ENCODE peak calls at places on chromosomes 6 and 20, in ten cellular contexts. One of them, this sample, is unnamed.

GRCh38 chr20:57653546-57653900 is 33.3 kb upstream of the ZBP1 start:
- DNase-seq in left lung: peak; percentile 20
- DNase-seq in upper lobe of right lung: peak; percentile 54
- DNase-seq in gastrocnemius medialis: no peak
- DNase-seq in endodermal cell: no peak
- DNase-seq in fibroblast of lung: no peak
- DNase-seq in HCT116: no peak
- DNase-seq in foreskin keratinocyte: no peak
- DNase-seq in mammary epithelial cell: no peak
- DNase-seq in lower lobe of right lung: peak; percentile 37
- DNase-seq in this sample: peak; percentile 81

GRCh38 chr6:143549630-143550268 is 38.2 kb upstream of the FUCA2 start:
- DNase-seq in HCT116: no peak
- DNase-seq in gastrocnemius medialis: no peak
- DNase-seq in left lung: no peak
- DNase-seq in fibroblast of lung: no peak
- DNase-seq in endodermal cell: no peak
- DNase-seq in lower lobe of right lung: no peak
- DNase-seq in mammary epithelial cell: peak; percentile 93
- DNase-seq in foreskin keratinocyte: peak; percentile 92
- DNase-seq in upper lobe of right lung: no peak
- DNase-seq in this sample: no peak

GRCh38 chr6:136990754-136991153 is 54.0 kb downstream of the IL20RA start:
- DNase-seq in upper lobe of right lung: no peak
- DNase-seq in mammary epithelial cell: no peak
- DNase-seq in left lung: no peak
- DNase-seq in HCT116: no peak
- DNase-seq in lower lobe of right lung: no peak
- DNase-seq in gastrocnemius medialis: no peak
- DNase-seq in fibroblast of lung: no peak
- DNase-seq in endodermal cell: no peak
- DNase-seq in foreskin keratinocyte: peak; percentile 32
- DNase-seq in this sample: no peak

GRCh38 chr20:50513169-50514034 is 3.2 kb downstream of the PTPN1 start:
- DNase-seq in upper lobe of right lung: no peak
- DNase-seq in lower lobe of right lung: no peak
- DNase-seq in foreskin keratinocyte: no peak
- DNase-seq in fibroblast of lung: peak; percentile 85
- DNase-seq in mammary epithelial cell: peak; percentile 64
- DNase-seq in left lung: no peak
- DNase-seq in HCT116: no peak
- DNase-seq in endodermal cell: no peak
- DNase-seq in gastrocnemius medialis: no peak
- DNase-seq in this sample: no peak

GRCh38 chr6:78810698-78811097 is 56.7 kb upstream of the IRAK1BP1 start:
- DNase-seq in mammary epithelial cell: peak; percentile 100
- DNase-seq in HCT116: no peak
- DNase-seq in gastrocnemius medialis: no peak
- DNase-seq in lower lobe of right lung: no peak
- DNase-seq in foreskin keratinocyte: peak; percentile 99
- DNase-seq in upper lobe of right lung: no peak
- DNase-seq in endodermal cell: no peak
- DNase-seq in fibroblast of lung: peak; percentile 40
- DNase-seq in left lung: no peak
- DNase-seq in this sample: peak; percentile 90

GRCh38 chr6:106882601-106883518 is 91.7 kb downstream of the CD24 start:
- DNase-seq in gastrocnemius medialis: no peak
- DNase-seq in foreskin keratinocyte: no peak
- DNase-seq in lower lobe of right lung: no peak
- DNase-seq in HCT116: no peak
- DNase-seq in mammary epithelial cell: peak; percentile 40
- DNase-seq in endodermal cell: no peak
- DNase-seq in fibroblast of lung: no peak
- DNase-seq in left lung: no peak
- DNase-seq in upper lobe of right lung: no peak
- DNase-seq in this sample: no peak

GRCh38 chr6:127069659-127070279 is 48.7 kb upstream of the RSPO3 start:
- DNase-seq in endodermal cell: no peak
- DNase-seq in mammary epithelial cell: peak; percentile 11
- DNase-seq in HCT116: peak; percentile 36
- DNase-seq in left lung: no peak
- DNase-seq in lower lobe of right lung: no peak
- DNase-seq in gastrocnemius medialis: no peak
- DNase-seq in upper lobe of right lung: no peak
- DNase-seq in fibroblast of lung: peak; percentile 40
- DNase-seq in foreskin keratinocyte: no peak
- DNase-seq in this sample: no peak

GRCh38 chr6:147869223-147869600 is 360.7 kb downstream of the SAMD5 start:
- DNase-seq in HCT116: no peak
- DNase-seq in lower lobe of right lung: no peak
- DNase-seq in left lung: no peak
- DNase-seq in fibroblast of lung: no peak
- DNase-seq in foreskin keratinocyte: no peak
- DNase-seq in upper lobe of right lung: no peak
- DNase-seq in gastrocnemius medialis: no peak
- DNase-seq in endodermal cell: no peak
- DNase-seq in mammary epithelial cell: no peak
- DNase-seq in this sample: no peak

DNA sequence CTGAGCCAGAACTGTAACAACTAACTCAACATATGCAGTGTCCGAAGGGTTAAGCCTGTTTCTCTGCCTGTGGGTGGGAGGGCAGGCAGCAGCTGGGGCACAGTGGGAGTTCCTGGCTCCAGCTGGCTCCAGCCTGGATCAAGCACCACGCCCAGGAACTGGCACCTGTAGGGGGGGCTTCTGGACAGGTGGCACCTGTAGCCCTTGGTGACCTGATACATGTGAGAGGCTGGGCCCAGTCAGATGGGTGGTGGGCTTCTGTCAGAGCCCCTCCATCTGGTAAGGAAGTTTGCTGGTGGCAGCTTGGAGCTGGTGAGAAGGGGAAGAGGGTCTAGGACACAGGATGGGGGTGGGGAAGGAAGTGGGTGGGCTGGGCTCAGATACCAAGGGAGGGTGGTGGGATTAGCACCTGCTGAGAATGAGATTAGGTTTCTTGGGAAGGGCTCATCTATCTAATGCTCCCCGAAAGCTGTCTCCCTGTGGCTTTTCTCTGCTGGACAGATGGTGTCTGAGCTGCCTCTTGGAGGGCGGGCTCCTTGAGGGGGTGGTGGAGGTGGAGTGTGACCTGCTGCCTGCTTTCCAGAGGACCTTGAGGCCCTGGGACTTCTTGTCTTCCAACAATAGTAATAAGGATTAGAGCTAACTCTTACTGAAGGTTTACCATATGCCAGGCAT is 28.5 kb downstream of the BCL2L1 start:
- DNase-seq in fibroblast of lung: no peak
- DNase-seq in HCT116: no peak
- DNase-seq in mammary epithelial cell: no peak
- DNase-seq in upper lobe of right lung: no peak
- DNase-seq in gastrocnemius medialis: no peak
- DNase-seq in lower lobe of right lung: no peak
- DNase-seq in foreskin keratinocyte: no peak
- DNase-seq in endodermal cell: peak; percentile 76
- DNase-seq in left lung: no peak
- DNase-seq in this sample: no peak
- H3K4me1 ChIP-seq in fibroblast of lung: peaks cover 20% of the 10 kb centered on the region
- H3K4me1 ChIP-seq in HCT116: peaks cover 96% of the 10 kb centered on the region
- H3K4me1 ChIP-seq in mammary epithelial cell: peaks cover 53% of the 10 kb centered on the region
- H3K4me1 ChIP-seq in upper lobe of right lung: peaks cover 58% of the 10 kb centered on the region
- H3K4me1 ChIP-seq in gastrocnemius medialis: peaks cover 64% of the 10 kb centered on the region
- H3K4me1 ChIP-seq in lower lobe of right lung: peaks cover 84% of the 10 kb centered on the region
- H3K4me1 ChIP-seq in foreskin keratinocyte: peaks cover 23% of the 10 kb centered on the region
- H3K4me1 ChIP-seq in endodermal cell: peaks cover 7% of the 10 kb centered on the region
- H3K4me1 ChIP-seq in left lung: peaks cover 36% of the 10 kb centered on the region
- H3K4me1 ChIP-seq in this sample: peaks cover 72% of the 10 kb centered on the region

GRCh38 chr20:33731693-33732165 is at the start of gene ZNF341:
- DNase-seq in HCT116: peak; percentile 39
- DNase-seq in mammary epithelial cell: peak; percentile 72
- DNase-seq in foreskin keratinocyte: no peak
- DNase-seq in endodermal cell: peak; percentile 96
- DNase-seq in left lung: peak; percentile 91
- DNase-seq in fibroblast of lung: peak; percentile 73
- DNase-seq in upper lobe of right lung: peak; percentile 96
- DNase-seq in gastrocnemius medialis: peak; percentile 83
- DNase-seq in lower lobe of right lung: peak; percentile 95
- DNase-seq in this sample: peak; percentile 95

GRCh38 chr20:33730946-33731692 is 677 bp upstream of the ZNF341 start:
- DNase-seq in endodermal cell: no peak
- DNase-seq in foreskin keratinocyte: no peak
- DNase-seq in HCT116: no peak
- DNase-seq in lower lobe of right lung: no peak
- DNase-seq in fibroblast of lung: no peak
- DNase-seq in upper lobe of right lung: no peak
- DNase-seq in gastrocnemius medialis: no peak
- DNase-seq in mammary epithelial cell: no peak
- DNase-seq in left lung: no peak
- DNase-seq in this sample: no peak

GRCh38 chr20:33736962-33737361 is 5.2 kb downstream of the ZNF341 start:
- DNase-seq in left lung: no peak
- DNase-seq in foreskin keratinocyte: no peak
- DNase-seq in gastrocnemius medialis: no peak
- DNase-seq in fibroblast of lung: no peak
- DNase-seq in upper lobe of right lung: no peak
- DNase-seq in endodermal cell: no peak
- DNase-seq in mammary epithelial cell: no peak
- DNase-seq in lower lobe of right lung: no peak
- DNase-seq in HCT116: no peak
- DNase-seq in this sample: no peak

GRCh38 chr20:33732166-33732970 is 572 bp downstream of the ZNF341 start:
- DNase-seq in gastrocnemius medialis: peak; percentile 91
- DNase-seq in foreskin keratinocyte: no peak
- DNase-seq in fibroblast of lung: peak; percentile 75
- DNase-seq in left lung: peak; percentile 91
- DNase-seq in lower lobe of right lung: peak; percentile 93
- DNase-seq in endodermal cell: peak; percentile 94
- DNase-seq in HCT116: peak; percentile 57
- DNase-seq in upper lobe of right lung: peak; percentile 96
- DNase-seq in mammary epithelial cell: peak; percentile 64
- DNase-seq in this sample: peak; percentile 94

DNA sequence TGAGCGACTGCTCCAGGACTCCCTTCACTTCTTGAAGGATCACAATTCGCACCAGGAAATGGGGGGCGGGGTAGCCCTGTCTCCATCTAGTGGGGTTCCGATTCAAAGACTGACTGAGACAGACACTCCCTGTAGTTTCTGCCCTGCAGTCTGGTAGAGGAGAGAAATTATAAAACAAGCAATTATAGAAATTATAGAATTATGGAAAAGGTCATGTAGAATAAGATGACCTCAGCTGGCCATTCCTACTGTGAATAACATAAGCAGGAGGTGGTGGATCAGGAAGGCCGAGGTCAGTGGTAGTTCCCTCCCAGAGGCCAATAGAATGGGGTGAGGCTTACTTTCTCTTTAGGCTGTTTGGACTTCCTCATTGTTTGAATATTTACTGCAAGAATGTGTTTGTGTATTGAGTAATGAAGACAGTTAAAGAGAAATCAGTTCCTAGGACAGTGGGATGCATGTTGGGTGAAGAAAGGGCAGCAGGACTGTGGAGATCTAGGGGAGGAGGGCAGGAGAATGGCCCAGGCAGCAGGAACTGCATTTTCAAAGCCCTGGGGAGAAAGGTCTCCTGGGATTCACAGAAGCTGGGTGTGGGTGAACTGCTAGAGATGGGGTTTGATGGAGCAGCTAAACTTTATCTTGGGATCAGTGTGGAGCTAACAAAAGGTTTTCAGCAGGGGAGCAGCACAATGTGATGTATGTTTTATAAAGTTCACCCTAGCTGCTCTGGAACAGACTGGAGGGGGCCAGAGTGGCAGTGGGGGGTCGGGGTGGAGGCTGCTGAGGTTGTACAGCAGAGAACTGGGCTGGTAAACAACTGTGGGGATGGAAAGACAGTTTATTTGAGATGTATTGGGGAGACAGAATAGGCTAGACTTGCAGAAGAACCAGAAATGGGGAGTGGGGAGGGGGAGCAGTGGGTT is 2.1 kb downstream of the ZNF341 start:
- DNase-seq in mammary epithelial cell: peak; percentile 31
- DNase-seq in endodermal cell: peak; percentile 66
- DNase-seq in foreskin keratinocyte: no peak
- DNase-seq in lower lobe of right lung: no peak
- DNase-seq in HCT116: no peak
- DNase-seq in gastrocnemius medialis: no peak
- DNase-seq in upper lobe of right lung: no peak
- DNase-seq in fibroblast of lung: peak; percentile 58
- DNase-seq in left lung: peak; percentile 64
- DNase-seq in this sample: no peak
- TF ChIP-seq CTCF in mammary epithelial cell: no peak
- TF ChIP-seq CTCF in endodermal cell: no peak
- TF ChIP-seq CTCF in foreskin keratinocyte: no peak
- TF ChIP-seq CTCF in lower lobe of right lung: no peak
- TF ChIP-seq CTCF in HCT116: no peak
- TF ChIP-seq CTCF in gastrocnemius medialis: no peak
- TF ChIP-seq CTCF in upper lobe of right lung: peak; percentile 6
- TF ChIP-seq CTCF in fibroblast of lung: no peak
- TF ChIP-seq CTCF in left lung: no peak
- TF ChIP-seq CTCF in this sample: no peak

DNA sequence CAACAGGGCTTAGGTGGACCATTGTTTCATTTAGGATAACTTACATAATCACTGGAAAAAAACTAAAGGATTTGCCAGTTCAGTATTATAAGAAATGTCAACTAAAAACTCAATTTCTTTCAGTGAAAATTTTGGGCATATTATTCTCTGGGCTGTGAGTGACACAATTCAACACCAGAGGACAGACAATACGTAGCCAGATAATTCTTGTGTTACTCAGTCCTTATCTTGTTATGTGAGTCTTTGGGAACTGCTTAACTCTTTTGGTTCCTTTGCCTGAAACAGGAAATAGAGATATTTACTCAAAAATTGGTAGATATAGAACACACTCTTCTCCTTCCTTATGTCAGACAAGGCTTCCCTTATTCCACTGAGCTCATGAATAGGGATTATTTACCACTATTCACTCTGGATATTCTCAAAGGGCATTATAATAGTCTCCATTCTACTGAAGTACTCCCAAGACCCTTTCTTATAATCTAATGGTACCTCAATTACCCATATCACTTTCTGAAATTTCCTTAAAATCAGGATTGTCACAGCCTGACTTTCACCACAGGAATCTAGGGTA is 4.9 kb upstream of the BEND6 start:
- DNase-seq in left lung: no peak
- DNase-seq in lower lobe of right lung: no peak
- DNase-seq in foreskin keratinocyte: no peak
- DNase-seq in gastrocnemius medialis: no peak
- DNase-seq in endodermal cell: no peak
- DNase-seq in fibroblast of lung: peak; percentile 62
- DNase-seq in HCT116: no peak
- DNase-seq in upper lobe of right lung: no peak
- DNase-seq in mammary epithelial cell: no peak
- DNase-seq in this sample: no peak
- H3K4me1 ChIP-seq in left lung: no peaks in the 10 kb centered on the region
- H3K4me1 ChIP-seq in lower lobe of right lung: peaks cover 12% of the 10 kb centered on the region
- H3K4me1 ChIP-seq in foreskin keratinocyte: peaks cover 24% of the 10 kb centered on the region
- H3K4me1 ChIP-seq in gastrocnemius medialis: peaks cover 9% of the 10 kb centered on the region
- H3K4me1 ChIP-seq in endodermal cell: no peaks in the 10 kb centered on the region
- H3K4me1 ChIP-seq in fibroblast of lung: no peaks in the 10 kb centered on the region
- H3K4me1 ChIP-seq in HCT116: peaks cover 24% of the 10 kb centered on the region
- H3K4me1 ChIP-seq in upper lobe of right lung: peaks cover 12% of the 10 kb centered on the region
- H3K4me1 ChIP-seq in mammary epithelial cell: peaks cover 32% of the 10 kb centered on the region
- H3K4me1 ChIP-seq in this sample: peaks cover 15% of the 10 kb centered on the region

GRCh38 chr6:24738732-24739131 is 19.8 kb upstream of the C6orf62 start:
- DNase-seq in fibroblast of lung: no peak
- DNase-seq in endodermal cell: no peak
- DNase-seq in left lung: no peak
- DNase-seq in lower lobe of right lung: no peak
- DNase-seq in upper lobe of right lung: no peak
- DNase-seq in foreskin keratinocyte: no peak
- DNase-seq in gastrocnemius medialis: no peak
- DNase-seq in mammary epithelial cell: no peak
- DNase-seq in HCT116: no peak
- DNase-seq in this sample: no peak

GRCh38 chr6:24734166-24734565 is 15.2 kb upstream of the C6orf62 start:
- DNase-seq in mammary epithelial cell: no peak
- DNase-seq in gastrocnemius medialis: no peak
- DNase-seq in HCT116: no peak
- DNase-seq in lower lobe of right lung: no peak
- DNase-seq in endodermal cell: no peak
- DNase-seq in fibroblast of lung: no peak
- DNase-seq in left lung: no peak
- DNase-seq in foreskin keratinocyte: no peak
- DNase-seq in upper lobe of right lung: no peak
- DNase-seq in this sample: no peak
- TF ChIP-seq CTCF in mammary epithelial cell: no peak
- TF ChIP-seq CTCF in gastrocnemius medialis: no peak
- TF ChIP-seq CTCF in HCT116: no peak
- TF ChIP-seq CTCF in lower lobe of right lung: no peak
- TF ChIP-seq CTCF in endodermal cell: no peak
- TF ChIP-seq CTCF in fibroblast of lung: no peak
- TF ChIP-seq CTCF in left lung: no peak
- TF ChIP-seq CTCF in foreskin keratinocyte: no peak
- TF ChIP-seq CTCF in upper lobe of right lung: no peak
- TF ChIP-seq CTCF in this sample: no peak